ENCODE peak calls at places on chromosomes 12 and 14, in five cellular contexts. L is fibroblast of the aortic adventitia, I is GM23338, M is iPS-NIHi11, N is myocyte. F is an unnamed sample.

GRCh38 chr14:45201908-45202307 is 51.1 kb downstream of the MIS18BP1 start:
- DNase-seq in I (peak), L (no peak), M (peak), N (peak), F (no peak)

GRCh38 chr12:50934981-50935807 is 17.1 kb upstream of the HIGD1C start:
- DNase-seq in M (no peak), L (peak), I (no peak), N (no peak), F (peak)

GRCh38 chr12:12705833-12706520 is 10.0 kb upstream of the GPR19 start:
- DNase-seq in N (no peak), M (no peak), I (no peak), L (no peak), F (no peak)

GRCh38 chr14:54784060-54784459 is 118.6 kb downstream of the GCH1 start:
- DNase-seq in I (no peak), N (peak), L (no peak), M (no peak), F (no peak)

GRCh38 chr14:65958664-65959562 is 527.3 kb upstream of the CCDC196 start:
- DNase-seq in I (peak), L (peak), N (peak), M (peak), F (peak)

GRCh38 chr14:101791919-101792572 is 30.5 kb downstream of the PPP2R5C start:
- DNase-seq in N (peak), M (no peak), L (peak), I (no peak), F (peak)

GRCh38 chr14:24665440-24665991 is 31.5 kb upstream of the GZMB start:
- DNase-seq in N (no peak), I (no peak), L (no peak), M (no peak), F (no peak)

GRCh38 chr12:12606793-12607589 is 4.7 kb upstream of the CREBL2 start:
- DNase-seq in M (no peak), L (peak), I (no peak), N (no peak), F (peak)

GRCh38 chr12:7638064-7638763 is 27.5 kb downstream of the APOBEC1 start:
- DNase-seq in I (peak), L (no peak), N (no peak), M (peak), F (no peak)

GRCh38 chr12:74334770-74335169 is 202.9 kb upstream of the ATXN7L3B start:
- DNase-seq in N (peak), M (no peak), L (no peak), I (peak), F (peak)

GRCh38 chr12:78684419-78684818 is 180.2 kb upstream of the SYT1 start:
- DNase-seq in M (no peak), I (no peak), L (no peak), N (no peak), F (no peak)

GRCh38 chr12:107320929-107321618 is 227.7 kb upstream of the CRY1 start:
- DNase-seq in L (peak), N (no peak), M (peak), I (peak), F (peak)

GRCh38 chr12:104410786-104411185 is 46.0 kb upstream of the CHST11 start:
- DNase-seq in N (no peak), M (no peak), L (peak), I (no peak), F (no peak)